ENCODE peak calls at places on chromosomes 7 and 10, in four cellular contexts. Y is psoas muscle, M is fibroblast of lung, N is breast epithelium. J is an unnamed sample.
A peak's percentile ranks its signal among the peaks of the same experiment; 100 is the strongest.

GRCh38 chr10:75238182-75239180 is 2.7 kb upstream of the COMTD1 start:
- DNase-seq in Y (no peak), N (no peak), M (no peak), J (no peak)

GRCh38 chr7:46165281-46165680 is 244.2 kb upstream of the IGFBP3 start:
- DNase-seq in Y (no peak), M (no peak), N (no peak), J (no peak)

GRCh38 chr10:75588031-75588430 is 156.6 kb downstream of the LRMDA start:
- DNase-seq in Y (no peak), N (no peak), M (no peak), J (no peak)

GRCh38 chr10:112435013-112435619 is 11.6 kb downstream of the ZDHHC6 start:
- DNase-seq in Y (no peak), N (no peak), M (peak; percentile 67), J (no peak)

GRCh38 chr10:30055094-30055701 is 4.2 kb downstream of the JCAD start:
- DNase-seq in Y (no peak), N (no peak), M (peak; percentile 31), J (no peak)

GRCh38 chr7:103773726-103774125 is 215.7 kb downstream of the RELN start:
- DNase-seq in M (no peak), Y (no peak), N (no peak), J (no peak)

GRCh38 chr10:43901744-43902504 is 253.2 kb upstream of the ZNF32 start:
- DNase-seq in M (no peak), N (no peak), Y (no peak), J (no peak)

GRCh38 chr7:147861058-147861716 is 729.4 kb upstream of the C7orf33 start:
- DNase-seq in N (no peak), Y (no peak), M (peak; percentile 7), J (no peak)

GRCh38 chr7:122316467-122317394 is 12.2 kb upstream of the FEZF1 start:
- DNase-seq in N (no peak), Y (no peak), M (no peak), J (no peak)

GRCh38 chr7:80412842-80413241 is 99.0 kb downstream of the GNAT3 start:
- DNase-seq in Y (no peak), N (no peak), M (peak; percentile 42), J (no peak)

GRCh38 chr7:41698114-41698513 is 4.8 kb downstream of the INHBA start:
- DNase-seq in N (no peak), Y (no peak), M (no peak), J (no peak)

GRCh38 chr7:121041516-121042148 is 53.1 kb downstream of the CPED1 start:
- DNase-seq in Y (no peak), M (peak; percentile 29), N (no peak), J (no peak)

GRCh38 chr7:23396222-23396621 is 74.1 kb downstream of the IGF2BP3 start:
- DNase-seq in N (no peak), M (peak; percentile 88), Y (no peak), J (no peak)

GRCh38 chr10:79012567-79012966 is 56.2 kb upstream of the ZMIZ1 start:
- DNase-seq in M (no peak), N (no peak), Y (peak; percentile 33), J (no peak)

GRCh38 chr7:33770581-33770980 is 134.8 kb upstream of the BMPER start:
- DNase-seq in M (no peak), Y (no peak), N (no peak), J (no peak)

GRCh38 chr7:105690286-105690915 is 109.1 kb upstream of the EFCAB10 start:
- DNase-seq in M (no peak), Y (no peak), N (no peak), J (no peak)

GRCh38 chr7:111987115-111987826 is 218.9 kb downstream of the DOCK4 start:
- DNase-seq in Y (no peak), N (no peak), M (peak; percentile 73), J (no peak)

GRCh38 chr7:101941481-101942383 is 124.3 kb downstream of the CUX1 start:
- DNase-seq in N (no peak), M (peak; percentile 80), Y (no peak), J (no peak)

GRCh38 chr7:87474046-87474445 is 1.4 kb downstream of the ABCB4 start:
- DNase-seq in N (no peak), M (no peak), Y (no peak), J (no peak)

GRCh38 chr7:25617219-25617618 is 388.9 kb upstream of the NPVF start:
- DNase-seq in Y (no peak), M (no peak), N (no peak), J (no peak)

GRCh38 chr7:46937826-46938225 is 644.1 kb downstream of the TNS3 start:
- DNase-seq in M (no peak), Y (no peak), N (no peak), J (no peak)

GRCh38 chr10:129078746-129079480 is 388.1 kb upstream of the MGMT start:
- DNase-seq in Y (no peak), M (no peak), N (no peak), J (no peak)

GRCh38 chr7:341841-342638 is 52.1 kb downstream of the FOXL3 start:
- DNase-seq in M (no peak), Y (peak; percentile 83), N (no peak), J (no peak)

GRCh38 chr7:133491846-133492652 is 239.2 kb downstream of the EXOC4 start:
- DNase-seq in M (no peak), N (no peak), Y (no peak), J (no peak)

GRCh38 chr10:5910323-5911100 is 20.5 kb downstream of the FBH1 start:
- DNase-seq in N (no peak), Y (no peak), M (no peak), J (no peak)

GRCh38 chr7:66952343-66953043 is 31.5 kb downstream of the TMEM248 start:
- DNase-seq in M (peak; percentile 54), N (no peak), Y (no peak), J (no peak)

DNA sequence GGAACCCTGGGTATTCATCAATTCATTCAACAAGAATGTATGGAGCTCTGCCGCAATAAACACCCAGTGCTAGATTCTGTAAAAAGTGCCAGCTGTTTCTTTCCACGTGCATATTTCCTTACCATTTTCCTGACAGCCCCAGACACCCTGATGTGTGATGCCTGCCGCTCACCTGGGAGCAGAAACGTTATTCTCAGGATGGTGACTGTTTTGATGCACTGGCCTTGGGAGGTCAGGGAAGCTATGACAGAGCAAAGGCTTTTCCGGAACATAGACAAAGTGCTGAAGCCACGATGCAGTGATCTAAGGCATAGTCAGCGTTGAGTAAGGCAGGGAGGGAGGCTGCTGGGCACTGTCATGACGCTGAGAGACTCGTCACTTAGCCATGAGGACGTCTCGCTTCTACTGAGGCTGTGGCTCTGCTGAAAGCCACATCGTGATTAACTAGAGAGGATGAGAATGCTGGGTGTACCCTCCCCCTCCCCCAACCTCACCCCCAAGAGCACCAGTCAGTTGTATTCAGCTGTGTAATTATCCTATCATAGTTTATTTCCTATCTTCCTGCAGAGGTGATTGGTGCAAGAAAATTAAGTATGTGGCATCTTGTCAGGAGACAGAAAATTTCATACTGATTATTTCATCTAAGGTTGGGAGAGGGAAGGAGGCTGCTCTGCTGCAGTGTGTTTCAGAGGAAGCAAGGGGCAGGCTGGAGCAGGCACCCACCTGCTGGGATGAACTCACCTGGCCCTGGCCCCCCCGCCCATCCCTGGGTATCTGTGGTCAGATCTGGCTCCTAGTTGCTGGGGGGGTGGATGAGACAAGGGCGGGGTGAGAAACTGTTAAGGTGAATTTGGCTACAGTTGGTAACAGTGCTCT is 48.8 kb upstream of the SMNDC1 start:
- DNase-seq in Y (no peak), N (peak; percentile 49), M (peak; percentile 90), J (peak; percentile 22)
- TF ChIP-seq CTCF in Y (no peak), N (no peak), M (no peak), J (no peak)

GRCh38 chr7:17015575-17015974 is 133.8 kb upstream of the AGR3 start:
- DNase-seq in N (no peak), Y (no peak), M (peak; percentile 6), J (no peak)
- H3K4me3 ChIP-seq in N (no peak overlapping the region), Y (no peak overlapping the region), M (no peak overlapping the region), J (no peak overlapping the region)

GRCh38 chr7:100190059-100190711 is 12.5 kb downstream of the STAG3 start:
- DNase-seq in M (peak; percentile 73), Y (no peak), N (no peak), J (no peak)
- TF ChIP-seq CTCF in M (peak; percentile 25), Y (peak; percentile 39), N (no peak), J (peak; percentile 56)

GRCh38 chr10:26478061-26478460 is 39.9 kb downstream of the APBB1IP start:
- DNase-seq in Y (no peak), N (no peak), M (no peak), J (no peak)
- H3K4me3 ChIP-seq in Y (no peak overlapping the region), N (no peak overlapping the region), M (no peak overlapping the region), J (no peak overlapping the region)

GRCh38 chr10:117228210-117228609 is 12.7 kb upstream of the SLC18A2 start:
- DNase-seq in N (no peak), Y (no peak), M (no peak), J (no peak)

GRCh38 chr10:117223413-117224035 is 17.4 kb upstream of the SLC18A2 start:
- DNase-seq in Y (peak; percentile 18), M (no peak), N (no peak), J (no peak)

GRCh38 chr10:117224036-117224430 is 16.9 kb upstream of the SLC18A2 start:
- DNase-seq in N (no peak), Y (no peak), M (no peak), J (no peak)

GRCh38 chr10:117224881-117225280 is 16.0 kb upstream of the SLC18A2 start:
- DNase-seq in M (no peak), Y (peak; percentile 11), N (no peak), J (no peak)

GRCh38 chr10:117226813-117227451 is 14.0 kb upstream of the SLC18A2 start:
- DNase-seq in M (no peak), N (no peak), Y (no peak), J (no peak)
- TF ChIP-seq CTCF in M (peak; percentile 50), N (no peak), Y (no peak), J (no peak)